ENCODE peak calls at places on chromosomes 3 and 15, in seven cellular contexts. G is psoas muscle; Q is heart left ventricle; A is MM.1S; Z is sigmoid colon; D is CD8-positive, alpha-beta memory T cell; B is iPS DF 6.9. M is an unnamed sample.

GRCh38 chr3:87136066-87136596 is 91.0 kb upstream of the CHMP2B start:
- DNase-seq in A (no peak), G (no peak), Q (no peak), Z (no peak), D (no peak), B (no peak), M (no peak)

GRCh38 chr3:144107923-144108322 is 136.3 kb downstream of the DIPK2A start:
- DNase-seq in A (no peak), Z (no peak), B (no peak), G (no peak), Q (no peak), D (no peak), M (no peak)

GRCh38 chr15:41568350-41569017 is 9.5 kb downstream of the TYRO3 start:
- DNase-seq in Q (no peak), A (no peak), Z (no peak), B (peak), D (no peak), G (no peak), M (peak)

GRCh38 chr15:37101634-37102314 is 1.4 kb upstream of the MEIS2 start:
- DNase-seq in B (no peak), Z (peak), A (peak), G (peak), D (no peak), Q (peak), M (peak)

GRCh38 chr3:124491875-124492274 is 238.4 kb upstream of the UMPS start:
- DNase-seq in A (no peak), B (no peak), G (no peak), Z (no peak), Q (no peak), D (no peak), M (no peak)

GRCh38 chr15:100821327-100821726 is 58.3 kb upstream of the ALDH1A3 start:
- DNase-seq in G (no peak), A (no peak), B (no peak), D (no peak), Q (no peak), Z (no peak), M (no peak)

GRCh38 chr15:70792171-70792573 is 28.8 kb upstream of the UACA start:
- DNase-seq in Q (no peak), A (no peak), B (no peak), G (no peak), D (no peak), Z (no peak), M (no peak)

GRCh38 chr3:192916455-192917257 is 1.0 kb downstream of the MB21D2 start:
- DNase-seq in G (peak), Q (peak), Z (peak), B (no peak), A (no peak), D (no peak), M (peak)

GRCh38 chr3:123036352-123037014 is 8.9 kb upstream of the SEMA5B start:
- DNase-seq in B (no peak), Z (no peak), D (no peak), G (no peak), A (no peak), Q (no peak), M (no peak)

GRCh38 chr15:100090411-100090810 is 251.4 kb downstream of the ADAMTS17 start:
- DNase-seq in A (no peak), Q (no peak), G (no peak), Z (no peak), D (no peak), B (no peak), M (no peak)

GRCh38 chr15:98160236-98160635 is 199.7 kb downstream of the ARRDC4 start:
- DNase-seq in Q (no peak), D (peak), G (no peak), Z (no peak), B (no peak), A (peak), M (no peak)

GRCh38 chr3:57152150-57152549 is 13.0 kb downstream of the IL17RD start:
- DNase-seq in Q (no peak), D (no peak), B (no peak), A (no peak), Z (no peak), G (no peak), M (no peak)

GRCh38 chr15:87269566-87269965 is 987.0 kb downstream of the NTRK3 start:
- DNase-seq in Q (no peak), G (no peak), D (no peak), A (no peak), Z (no peak), B (no peak), M (no peak)

GRCh38 chr3:50089603-50089945 is 855 bp downstream of the RBM5 start:
- DNase-seq in G (no peak), B (no peak), A (peak), Q (peak), Z (no peak), D (no peak), M (no peak)

GRCh38 chr15:64001148-64001547 is 45.1 kb downstream of the DAPK2 start:
- DNase-seq in D (no peak), Z (no peak), Q (no peak), A (no peak), G (no peak), B (no peak), M (no peak)

GRCh38 chr15:81400640-81401236 is 26.7 kb upstream of the TMC3 start:
- DNase-seq in Z (no peak), G (no peak), A (peak), B (peak), Q (no peak), D (peak), M (no peak)

GRCh38 chr3:141933421-141934300 is 57.2 kb downstream of the ATP1B3 start:
- DNase-seq in D (no peak), A (no peak), Z (peak), G (no peak), B (no peak), Q (no peak), M (no peak)

GRCh38 chr3:45984331-45985312 is 11.0 kb downstream of the FYCO1 start:
- DNase-seq in Z (no peak), Q (no peak), B (no peak), A (no peak), G (peak), D (no peak), M (no peak)

GRCh38 chr15:88498991-88499390 is 31.5 kb downstream of the MRPS11 start:
- DNase-seq in D (no peak), G (no peak), Z (no peak), Q (peak), A (no peak), B (no peak), M (no peak)

GRCh38 chr3:155385896-155386295 is 92.4 kb upstream of the STRIT1 start:
- DNase-seq in Q (no peak), G (no peak), Z (no peak), D (no peak), A (no peak), B (no peak), M (no peak)

GRCh38 chr15:36415643-36416042 is 163.8 kb upstream of the CDIN1 start:
- DNase-seq in D (no peak), B (no peak), G (no peak), A (no peak), Z (no peak), Q (no peak), M (no peak)

GRCh38 chr15:81942157-81942556 is 103.7 kb downstream of the MEX3B start:
- DNase-seq in A (no peak), B (no peak), Z (no peak), D (no peak), G (no peak), Q (no peak), M (no peak)

GRCh38 chr3:39805650-39806049 is 3.8 kb upstream of the MYRIP start:
- DNase-seq in A (no peak), B (no peak), Q (no peak), Z (no peak), D (no peak), G (no peak), M (no peak)

GRCh38 chr3:149313542-149313941 is 19.9 kb downstream of the TM4SF18 start:
- DNase-seq in B (no peak), Q (no peak), A (no peak), Z (no peak), D (no peak), G (no peak), M (no peak)

GRCh38 chr15:75397494-75397893 is 29.1 kb upstream of the MAN2C1 start:
- DNase-seq in Z (no peak), A (no peak), Q (no peak), D (no peak), G (no peak), B (no peak), M (no peak)

GRCh38 chr3:38586546-38587520 is 62.7 kb downstream of the SCN5A start:
- DNase-seq in D (no peak), Z (no peak), G (no peak), A (no peak), B (no peak), Q (peak), M (no peak)

GRCh38 chr15:73378089-73378488 is 9.3 kb upstream of the HCN4 start:
- DNase-seq in Q (no peak), A (no peak), B (no peak), G (no peak), D (no peak), Z (no peak), M (no peak)

GRCh38 chr3:106540743-106541142 is 671.9 kb upstream of the CBLB start:
- DNase-seq in G (no peak), B (no peak), Q (no peak), D (no peak), Z (no peak), A (no peak), M (no peak)

GRCh38 chr3:28924744-28925360 is 356.0 kb upstream of the RBMS3 start:
- DNase-seq in D (no peak), G (no peak), Z (no peak), B (no peak), A (no peak), Q (no peak), M (no peak)

GRCh38 chr3:69451594-69451993 is 65.7 kb upstream of the FRMD4B start:
- DNase-seq in Q (no peak), G (no peak), Z (no peak), A (no peak), B (no peak), D (no peak), M (no peak)

GRCh38 chr3:135392151-135392550 is 573.4 kb upstream of the PPP2R3A start:
- DNase-seq in Z (no peak), B (no peak), Q (no peak), A (no peak), G (no peak), D (no peak), M (no peak)

GRCh38 chr15:73105064-73105463 is 52.8 kb downstream of the NEO1 start:
- DNase-seq in Q (no peak), G (no peak), A (no peak), B (no peak), D (no peak), Z (no peak), M (no peak)

GRCh38 chr15:79970921-79971434 is at the start of gene BCL2A1:
- DNase-seq in D (peak), A (no peak), G (no peak), Z (no peak), Q (no peak), B (no peak), M (no peak)
- H3K4me3 ChIP-seq in D (peak), A (no peak), G (no peak), Z (no peak), Q (no peak), B (no peak), M (no peak)

GRCh38 chr3:9302425-9303181 is 53.2 kb upstream of the SRGAP3 start:
- DNase-seq in Q (peak), Z (peak), B (peak), G (peak), A (peak), D (peak), M (peak)
- H3K4me3 ChIP-seq in Q (no peak), Z (peak), B (peak), G (peak), A (no peak), D (no peak), M (no peak)

GRCh38 chr15:45457215-45457614 is 65.3 kb downstream of the SLC30A4 start:
- DNase-seq in B (no peak), Z (no peak), D (no peak), G (no peak), A (no peak), Q (no peak), M (no peak)

GRCh38 chr15:45458746-45459403 is 63.7 kb downstream of the SLC30A4 start:
- DNase-seq in Z (peak), G (peak), B (peak), A (peak), Q (peak), D (peak), M (peak)

GRCh38 chr15:45454825-45455224 is 67.7 kb downstream of the SLC30A4 start:
- DNase-seq in G (peak), Q (peak), A (peak), D (peak), Z (peak), B (no peak), M (no peak)

GRCh38 chr15:45456212-45457106 is 66.1 kb downstream of the SLC30A4 start:
- DNase-seq in G (peak), A (no peak), D (peak), Q (peak), B (no peak), Z (peak), M (peak)

GRCh38 chr15:45457641-45458539 is 64.7 kb downstream of the SLC30A4 start:
- DNase-seq in G (peak), B (peak), Z (peak), A (peak), D (peak), Q (peak), M (peak)
- H3K4me3 ChIP-seq in G (peak), B (no peak), Z (peak), A (peak), D (peak), Q (peak), M (peak)

DNA sequence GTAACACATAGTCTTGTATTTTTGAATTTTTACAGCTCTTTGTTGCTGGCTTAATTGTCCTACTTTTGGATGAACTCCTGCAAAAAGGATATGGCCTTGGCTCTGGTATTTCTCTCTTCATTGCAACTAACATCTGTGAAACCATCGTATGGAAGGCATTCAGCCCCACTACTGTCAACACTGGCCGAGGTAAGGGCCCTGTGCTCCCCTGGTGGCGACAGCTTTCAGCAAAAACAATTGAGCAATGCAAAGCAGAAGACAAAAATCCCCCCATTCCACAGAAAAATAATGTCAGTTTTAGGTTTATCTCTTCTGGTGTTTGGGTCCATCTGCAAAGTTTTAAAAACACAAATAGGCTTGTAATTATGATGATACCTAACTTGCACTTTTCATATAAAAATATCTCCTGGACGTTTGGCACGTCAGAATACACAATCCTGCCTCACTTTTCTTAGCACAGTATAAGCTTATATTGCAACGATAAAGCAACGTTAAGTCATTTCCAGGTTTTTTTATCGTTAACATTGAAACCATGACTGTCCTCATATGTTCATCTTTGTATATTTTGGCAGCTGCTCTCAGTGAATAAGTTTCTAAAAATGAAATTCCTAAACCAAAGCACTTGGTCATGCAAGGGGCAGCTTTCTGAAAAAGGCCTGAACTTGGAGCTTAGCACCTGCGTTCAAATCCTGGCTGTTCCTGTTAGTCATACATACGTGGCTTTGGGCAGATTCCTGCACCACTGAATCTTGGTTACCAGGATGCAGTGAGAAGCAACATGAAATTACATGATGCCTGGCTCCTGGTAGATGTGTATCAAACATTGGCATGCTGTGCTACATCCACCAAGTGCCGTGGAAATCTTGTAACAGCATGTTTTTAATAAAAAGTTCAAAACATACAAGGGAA is 8.5 kb downstream of the SEC61A1 start:
- DNase-seq in Z (no peak), B (no peak), Q (no peak), G (no peak), A (no peak), D (no peak), M (no peak)
- H3K4me3 ChIP-seq in Z (no peak), B (no peak), Q (no peak), G (no peak), A (no peak), D (no peak), M (no peak)

GRCh38 chr15:40339621-40339945 is 1.2 kb downstream of the CCDC9B start:
- DNase-seq in A (no peak), Z (no peak), B (no peak), Q (no peak), G (no peak), D (no peak), M (no peak)

GRCh38 chr15:40338041-40338657 is 2.6 kb downstream of the CCDC9B start:
- DNase-seq in Z (peak), Q (peak), G (peak), D (peak), A (peak), B (no peak), M (peak)

GRCh38 chr15:40340038-40340739 is 550 bp downstream of the CCDC9B start:
- DNase-seq in G (peak), D (no peak), Q (peak), Z (peak), A (no peak), B (no peak), M (no peak)

GRCh38 chr15:40337597-40337996 is 3.1 kb downstream of the CCDC9B start:
- DNase-seq in B (no peak), A (no peak), Z (peak), G (no peak), D (no peak), Q (no peak), M (no peak)

DNA sequence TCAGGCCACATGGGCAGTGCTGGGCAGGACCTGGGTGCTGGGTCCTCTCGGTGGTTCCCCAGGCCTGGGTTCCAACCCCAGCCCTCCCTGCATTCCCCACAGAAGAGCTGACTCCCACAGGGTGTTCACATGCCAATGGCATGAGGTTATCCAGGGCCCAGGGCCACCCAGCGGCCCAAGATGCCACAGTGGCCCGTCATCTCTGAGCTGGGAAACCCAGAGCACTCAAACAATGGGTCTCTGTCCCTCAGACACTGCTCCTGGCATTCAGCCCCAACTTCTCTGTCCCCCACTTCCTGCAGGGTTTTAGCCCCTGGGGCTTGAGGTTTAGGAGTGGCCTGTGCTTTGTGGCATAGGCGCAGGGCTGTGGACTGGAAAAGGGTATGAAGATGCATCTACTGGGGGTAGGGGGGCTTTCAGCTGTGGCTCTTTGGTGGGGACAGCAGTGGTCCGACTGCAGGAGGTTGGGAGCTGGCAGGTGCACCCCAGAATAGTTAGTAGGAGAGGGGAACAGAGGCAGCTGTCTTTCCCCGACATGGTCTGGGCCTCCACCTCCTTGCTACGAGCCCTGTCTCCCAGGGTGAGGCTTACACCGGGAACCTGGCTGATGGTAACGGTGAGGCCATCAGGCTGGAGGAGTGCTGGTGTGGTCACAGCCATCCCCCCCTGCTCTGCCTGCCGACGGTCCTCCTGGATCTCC is 1.7 kb downstream of the CCDC9B start:
- DNase-seq in A (no peak), D (no peak), G (peak), Q (peak), B (no peak), Z (peak), M (no peak)
- H3K4me3 ChIP-seq in A (no peak), D (no peak), G (peak), Q (peak), B (no peak), Z (peak), M (no peak)

DNA sequence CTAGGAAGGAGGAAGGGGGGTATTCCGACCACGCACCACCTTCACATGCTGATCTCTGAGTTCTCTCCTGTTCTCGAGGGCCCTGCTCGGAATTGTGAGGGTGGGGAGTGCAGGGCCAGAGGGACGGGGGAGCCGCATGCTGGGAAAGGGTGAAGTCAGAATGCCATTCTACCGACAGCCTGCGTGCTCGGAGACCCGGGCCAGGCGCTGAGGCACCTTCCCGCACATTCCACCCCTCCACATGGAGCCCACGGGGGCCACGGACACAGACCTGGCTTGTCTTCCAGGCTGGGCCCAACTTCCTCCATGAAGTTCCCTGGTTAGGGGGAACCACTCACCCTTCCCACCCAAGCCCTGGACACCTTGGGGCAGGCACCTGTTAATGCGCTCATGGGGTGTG is 28.7 kb upstream of the PIGZ start:
- DNase-seq in Z (peak), Q (no peak), B (no peak), D (no peak), G (no peak), A (no peak), M (peak)
- H3K4me3 ChIP-seq in Z (no peak), Q (no peak), B (no peak), D (no peak), G (no peak), A (no peak), M (no peak)

DNA sequence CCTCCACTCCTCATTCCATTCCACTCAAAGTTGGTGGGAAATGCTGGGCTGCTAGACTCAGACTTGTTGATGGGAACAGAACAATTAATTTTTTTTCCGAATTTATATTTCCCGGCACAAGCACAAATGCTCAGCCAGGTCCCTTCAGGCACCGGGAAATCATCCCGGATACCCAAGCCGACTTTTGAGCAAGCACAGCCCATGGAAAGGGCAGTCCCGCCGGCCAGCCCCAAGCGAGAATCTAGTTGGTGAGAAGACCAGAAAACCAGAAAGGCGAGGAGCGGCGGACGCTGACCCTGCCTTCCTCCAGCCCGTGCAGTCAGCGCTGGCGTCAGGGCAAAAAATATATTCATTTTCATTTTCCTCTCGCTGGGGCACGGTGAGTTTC is 758 bp upstream of the ZIC4 start:
- DNase-seq in D (no peak), A (peak), G (no peak), Q (no peak), B (no peak), Z (no peak), M (no peak)
- H3K4me3 ChIP-seq in D (no peak), A (peak), G (no peak), Q (no peak), B (no peak), Z (no peak), M (no peak)

GRCh38 chr15:52076889-52077781 is 35.4 kb downstream of the BCL2L10 start:
- DNase-seq in B (no peak), Z (no peak), Q (no peak), G (no peak), A (no peak), D (no peak), M (no peak)
- H3K4me3 ChIP-seq in B (no peak), Z (no peak), Q (no peak), G (no peak), A (no peak), D (no peak), M (no peak)